ENCODE peak calls at places on chromosomes 11 and 22, in eight cellular contexts. E is astrocyte of the spinal cord; L is activated T-helper 9 cell treated with anti-CD3 and anti-CD28 coated beads, Interleukin-2, amount 50 U/mL, for 16 hours; W is HTR-8/SVneo; X is heart left ventricle; U is fibroblast of pulmonary artery; P is choroid plexus epithelial cell; N is astrocyte of the hippocampus. M is an unnamed sample.

GRCh38 chr22:19903031-19903430 is 38.5 kb upstream of the COMT start:
- DNase-seq in E (no peak), L (no peak), W (no peak), X (no peak), U (no peak), P (no peak), N (no peak), M (no peak)

GRCh38 chr22:46795140-46795539 is 32.7 kb downstream of the TBC1D22A start:
- DNase-seq in E (no peak), L (no peak), W (no peak), X (no peak), U (no peak), P (no peak), N (no peak), M (no peak)

GRCh38 chr22:45731041-45731797 is 59.6 kb downstream of the ATXN10 start:
- DNase-seq in E (peak), L (no peak), W (peak), X (no peak), U (peak), P (peak), N (peak), M (peak)

GRCh38 chr11:27392715-27393114 is 29.7 kb upstream of the CCDC34 start:
- DNase-seq in E (peak), L (no peak), W (no peak), X (no peak), U (peak), P (peak), N (peak), M (peak)

GRCh38 chr22:27868738-27869282 is 50.2 kb downstream of the PITPNB start:
- DNase-seq in E (no peak), L (no peak), W (no peak), X (no peak), U (no peak), P (no peak), N (no peak), M (no peak)

GRCh38 chr11:68313574-68314202 is 1.3 kb downstream of the LRP5 start:
- DNase-seq in E (peak), L (no peak), W (no peak), X (no peak), U (no peak), P (peak), N (peak), M (peak)

GRCh38 chr11:33065445-33066178 is 26.2 kb downstream of the TCP11L1 start:
- DNase-seq in E (peak), L (peak), W (peak), X (peak), U (peak), P (peak), N (peak), M (peak)

GRCh38 chr22:29870574-29870973 is 12.4 kb upstream of the MTMR3 start:
- DNase-seq in E (no peak), L (no peak), W (no peak), X (no peak), U (no peak), P (peak), N (peak), M (no peak)

GRCh38 chr11:1297576-1298473 is 11.6 kb downstream of the TOLLIP start:
- DNase-seq in E (no peak), L (no peak), W (no peak), X (no peak), U (no peak), P (no peak), N (no peak), M (no peak)

M was measured in fibroblast of villous mesenchyme.